ENCODE peak calls at places on chromosomes 6 and 20, in six cellular contexts. One of them, this sample, is unnamed.

GRCh38 chr6:65760285-65760684 is 53.3 kb upstream of the EYS start:
- DNase-seq in choroid plexus epithelial cell: peak
- DNase-seq in astrocyte: no peak
- DNase-seq in transverse colon: no peak
- DNase-seq in fibroblast of lung: no peak
- DNase-seq in thyroid gland: no peak
- DNase-seq in this sample: no peak

GRCh38 chr6:37208793-37209192 is 38.8 kb downstream of the PIM1 start:
- DNase-seq in choroid plexus epithelial cell: no peak
- DNase-seq in astrocyte: no peak
- DNase-seq in transverse colon: no peak
- DNase-seq in fibroblast of lung: no peak
- DNase-seq in thyroid gland: no peak
- DNase-seq in this sample: no peak

GRCh38 chr6:5435449-5435848 is 174.1 kb downstream of the FARS2 start:
- DNase-seq in choroid plexus epithelial cell: peak
- DNase-seq in astrocyte: peak
- DNase-seq in transverse colon: no peak
- DNase-seq in fibroblast of lung: peak
- DNase-seq in thyroid gland: no peak
- DNase-seq in this sample: no peak

GRCh38 chr6:35691027-35691824 is 2.5 kb upstream of the FKBP5 start:
- DNase-seq in choroid plexus epithelial cell: peak
- DNase-seq in astrocyte: no peak
- DNase-seq in transverse colon: peak
- DNase-seq in fibroblast of lung: peak
- DNase-seq in thyroid gland: peak
- DNase-seq in this sample: no peak

GRCh38 chr6:18985061-18985460 is 597.9 kb downstream of the RNF144B start:
- DNase-seq in choroid plexus epithelial cell: no peak
- DNase-seq in astrocyte: no peak
- DNase-seq in transverse colon: no peak
- DNase-seq in fibroblast of lung: no peak
- DNase-seq in thyroid gland: no peak
- DNase-seq in this sample: no peak

GRCh38 chr6:1404066-1404712 is 14.8 kb downstream of the FOXF2 start:
- DNase-seq in choroid plexus epithelial cell: peak
- DNase-seq in astrocyte: no peak
- DNase-seq in transverse colon: no peak
- DNase-seq in fibroblast of lung: peak
- DNase-seq in thyroid gland: no peak
- DNase-seq in this sample: no peak

GRCh38 chr6:137471951-137472350 is 22.2 kb downstream of the OLIG3 start:
- DNase-seq in choroid plexus epithelial cell: no peak
- DNase-seq in astrocyte: no peak
- DNase-seq in transverse colon: no peak
- DNase-seq in fibroblast of lung: no peak
- DNase-seq in thyroid gland: no peak
- DNase-seq in this sample: no peak

GRCh38 chr20:39983655-39984054 is 705.4 kb downstream of the MAFB start:
- DNase-seq in choroid plexus epithelial cell: no peak
- DNase-seq in astrocyte: no peak
- DNase-seq in transverse colon: no peak
- DNase-seq in fibroblast of lung: no peak
- DNase-seq in thyroid gland: no peak
- DNase-seq in this sample: no peak

GRCh38 chr6:37546141-37546871 is 46.6 kb upstream of the CCDC167 start:
- DNase-seq in choroid plexus epithelial cell: no peak
- DNase-seq in astrocyte: no peak
- DNase-seq in transverse colon: no peak
- DNase-seq in fibroblast of lung: no peak
- DNase-seq in thyroid gland: no peak
- DNase-seq in this sample: no peak

GRCh38 chr20:51767018-51767866 is 948 bp downstream of the ATP9A start:
- DNase-seq in choroid plexus epithelial cell: no peak
- DNase-seq in astrocyte: peak
- DNase-seq in transverse colon: peak
- DNase-seq in fibroblast of lung: peak
- DNase-seq in thyroid gland: peak
- DNase-seq in this sample: peak

GRCh38 chr6:28867078-28867414 is 56.7 kb downstream of the TRIM27 start:
- DNase-seq in choroid plexus epithelial cell: peak
- DNase-seq in astrocyte: peak
- DNase-seq in transverse colon: no peak
- DNase-seq in fibroblast of lung: peak
- DNase-seq in thyroid gland: no peak
- DNase-seq in this sample: no peak

GRCh38 chr6:51959744-51960383 is 127.5 kb downstream of the PKHD1 start:
- DNase-seq in choroid plexus epithelial cell: peak
- DNase-seq in astrocyte: peak
- DNase-seq in transverse colon: peak
- DNase-seq in fibroblast of lung: peak
- DNase-seq in thyroid gland: peak
- DNase-seq in this sample: peak

GRCh38 chr20:48106428-48106827 is 321.1 kb upstream of the SULF2 start:
- DNase-seq in choroid plexus epithelial cell: peak
- DNase-seq in astrocyte: no peak
- DNase-seq in transverse colon: no peak
- DNase-seq in fibroblast of lung: no peak
- DNase-seq in thyroid gland: no peak
- DNase-seq in this sample: no peak

GRCh38 chr20:25076731-25077609 is 5.0 kb downstream of the VSX1 start:
- DNase-seq in choroid plexus epithelial cell: no peak
- DNase-seq in astrocyte: no peak
- DNase-seq in transverse colon: peak
- DNase-seq in fibroblast of lung: peak
- DNase-seq in thyroid gland: peak
- DNase-seq in this sample: peak
- TF ChIP-seq CTCF in choroid plexus epithelial cell: peak
- TF ChIP-seq CTCF in astrocyte: peak
- TF ChIP-seq CTCF in transverse colon: no peak
- TF ChIP-seq CTCF in fibroblast of lung: no peak
- TF ChIP-seq CTCF in thyroid gland: no peak
- TF ChIP-seq CTCF in this sample: peak

GRCh38 chr6:109188115-109188411 is 92.8 kb downstream of the CEP57L1 start:
- DNase-seq in choroid plexus epithelial cell: no peak
- DNase-seq in astrocyte: no peak
- DNase-seq in transverse colon: no peak
- DNase-seq in fibroblast of lung: no peak
- DNase-seq in thyroid gland: no peak
- DNase-seq in this sample: no peak
- TF ChIP-seq CTCF in choroid plexus epithelial cell: no peak
- TF ChIP-seq CTCF in astrocyte: no peak
- TF ChIP-seq CTCF in transverse colon: no peak
- TF ChIP-seq CTCF in fibroblast of lung: no peak
- TF ChIP-seq CTCF in thyroid gland: no peak
- TF ChIP-seq CTCF in this sample: no peak

DNA sequence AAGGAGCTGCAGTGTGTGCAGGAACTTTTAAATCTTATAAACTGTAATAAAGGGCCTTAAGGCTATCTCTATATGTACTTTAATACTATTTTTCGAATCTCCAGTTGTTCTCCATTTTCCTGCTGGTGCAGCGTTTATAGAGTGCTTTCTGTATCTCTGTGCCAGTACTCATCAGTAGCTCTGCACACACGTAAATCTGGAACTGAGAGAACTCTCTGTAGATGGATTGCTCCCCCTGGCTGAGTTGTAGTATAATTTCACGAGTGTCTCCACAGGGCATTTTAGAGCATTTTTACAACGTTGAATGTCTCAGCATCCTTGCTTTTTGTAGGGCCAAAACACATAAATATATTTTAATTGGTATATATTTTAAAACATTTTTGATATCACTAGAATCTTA is 256.5 kb downstream of the TRDN start:
- DNase-seq in choroid plexus epithelial cell: peak
- DNase-seq in astrocyte: peak
- DNase-seq in transverse colon: no peak
- DNase-seq in fibroblast of lung: peak
- DNase-seq in thyroid gland: no peak
- DNase-seq in this sample: no peak
- TF ChIP-seq CTCF in choroid plexus epithelial cell: peak
- TF ChIP-seq CTCF in astrocyte: peak
- TF ChIP-seq CTCF in transverse colon: no peak
- TF ChIP-seq CTCF in fibroblast of lung: peak
- TF ChIP-seq CTCF in thyroid gland: peak
- TF ChIP-seq CTCF in this sample: peak

GRCh38 chr6:133132092-133132491 is 109.1 kb upstream of the EYA4 start:
- DNase-seq in choroid plexus epithelial cell: peak
- DNase-seq in astrocyte: peak
- DNase-seq in transverse colon: no peak
- DNase-seq in fibroblast of lung: peak
- DNase-seq in thyroid gland: no peak
- DNase-seq in this sample: no peak
- TF ChIP-seq CTCF in choroid plexus epithelial cell: no peak
- TF ChIP-seq CTCF in astrocyte: no peak
- TF ChIP-seq CTCF in transverse colon: no peak
- TF ChIP-seq CTCF in fibroblast of lung: no peak
- TF ChIP-seq CTCF in thyroid gland: no peak
- TF ChIP-seq CTCF in this sample: no peak

GRCh38 chr6:34106421-34106820 is 39.5 kb downstream of the GRM4 start:
- DNase-seq in choroid plexus epithelial cell: no peak
- DNase-seq in astrocyte: no peak
- DNase-seq in transverse colon: no peak
- DNase-seq in fibroblast of lung: no peak
- DNase-seq in thyroid gland: no peak
- DNase-seq in this sample: no peak
- TF ChIP-seq CTCF in choroid plexus epithelial cell: no peak
- TF ChIP-seq CTCF in astrocyte: no peak
- TF ChIP-seq CTCF in transverse colon: no peak
- TF ChIP-seq CTCF in fibroblast of lung: no peak
- TF ChIP-seq CTCF in thyroid gland: no peak
- TF ChIP-seq CTCF in this sample: no peak

This sample was measured in GM13977.